ENCODE peak calls at places on chromosomes 3 and 15, in nine cellular contexts. K, A, N, Z, D, J, I, F and M are unnamed samples.

GRCh38 chr15:72487070-72487797 is 13.1 kb downstream of the ARIH1 start:
- DNase-seq in K (no peak), A (no peak), N (no peak), Z (no peak), D (no peak), J (no peak), I (peak), F (no peak), M (no peak)

GRCh38 chr3:73608805-73609641 is 15.7 kb downstream of the PDZRN3 start:
- DNase-seq in K (no peak), A (no peak), N (no peak), Z (no peak), D (no peak), J (no peak), I (no peak), F (no peak), M (no peak)

GRCh38 chr3:192901435-192901834 is 16.2 kb downstream of the MB21D2 start:
- DNase-seq in K (no peak), A (no peak), N (no peak), Z (no peak), D (no peak), J (no peak), I (peak), F (no peak), M (peak)

GRCh38 chr15:59002418-59002859 is 15.0 kb downstream of the RNF111 start:
- DNase-seq in K (no peak), A (no peak), N (no peak), Z (no peak), D (no peak), J (no peak), I (no peak), F (no peak), M (no peak)

GRCh38 chr15:42118650-42119531 is 24.5 kb upstream of the PLA2G4D start:
- DNase-seq in K (no peak), A (no peak), N (no peak), Z (peak), D (no peak), J (no peak), I (peak), F (no peak), M (no peak)

GRCh38 chr3:165130709-165131108 is 52.4 kb upstream of the SI start:
- DNase-seq in K (no peak), A (no peak), N (no peak), Z (no peak), D (no peak), J (no peak), I (no peak), F (no peak), M (no peak)

GRCh38 chr3:115623414-115623868 is at the start of gene GAP43:
- DNase-seq in K (peak), A (no peak), N (peak), Z (no peak), D (no peak), J (peak), I (peak), F (no peak), M (peak)

GRCh38 chr3:19937459-19938362 is 3.7 kb upstream of the EFHB start:
- DNase-seq in K (no peak), A (no peak), N (no peak), Z (no peak), D (no peak), J (no peak), I (peak), F (no peak), M (no peak)

GRCh38 chr3:32510075-32510724 is 7.5 kb upstream of the CMTM6 start:
- DNase-seq in K (peak), A (peak), N (peak), Z (peak), D (peak), J (peak), I (peak), F (no peak), M (peak)

GRCh38 chr3:192169332-192169915 is 557.9 kb downstream of the FGF12 start:
- DNase-seq in K (no peak), A (no peak), N (no peak), Z (no peak), D (no peak), J (no peak), I (peak), F (no peak), M (no peak)

GRCh38 chr15:49831206-49831965 is 210.5 kb downstream of the DTWD1 start:
- DNase-seq in K (no peak), A (no peak), N (no peak), Z (no peak), D (no peak), J (peak), I (peak), F (no peak), M (peak)

GRCh38 chr15:41160639-41161315 is 44.7 kb upstream of the INO80 start:
- DNase-seq in K (no peak), A (no peak), N (no peak), Z (no peak), D (no peak), J (no peak), I (peak), F (no peak), M (no peak)

GRCh38 chr3:187951452-187952190 is 202.3 kb upstream of the LPP start:
- DNase-seq in K (no peak), A (no peak), N (no peak), Z (no peak), D (no peak), J (no peak), I (no peak), F (no peak), M (no peak)

GRCh38 chr15:75663931-75664421 is 16.3 kb downstream of the SNX33 start:
- DNase-seq in K (no peak), A (no peak), N (no peak), Z (peak), D (no peak), J (no peak), I (no peak), F (no peak), M (no peak)

GRCh38 chr3:186107148-186108105 is 1.5 kb downstream of the ETV5 start:
- DNase-seq in K (peak), A (peak), N (peak), Z (peak), D (peak), J (peak), I (peak), F (no peak), M (peak)

GRCh38 chr3:58137306-58137705 is 73.5 kb downstream of the DNASE1L3 start:
- DNase-seq in K (no peak), A (no peak), N (no peak), Z (no peak), D (no peak), J (no peak), I (no peak), F (no peak), M (no peak)

GRCh38 chr15:50830477-50831354 is 65.2 kb upstream of the SPPL2A start:
- DNase-seq in K (no peak), A (no peak), N (no peak), Z (no peak), D (no peak), J (no peak), I (no peak), F (no peak), M (no peak)

GRCh38 chr3:50450135-50450911 is 53.1 kb downstream of the CACNA2D2 start:
- DNase-seq in K (no peak), A (peak), N (peak), Z (peak), D (no peak), J (peak), I (peak), F (peak), M (no peak)

GRCh38 chr3:107738486-107739183 is 215.9 kb downstream of the BBX start:
- DNase-seq in K (no peak), A (no peak), N (no peak), Z (no peak), D (no peak), J (no peak), I (no peak), F (no peak), M (no peak)

GRCh38 chr3:197241173-197241572 is 57.2 kb downstream of the DLG1 start:
- DNase-seq in K (no peak), A (no peak), N (no peak), Z (no peak), D (no peak), J (no peak), I (peak), F (no peak), M (no peak)

GRCh38 chr3:160598865-160599264 is 33.5 kb upstream of the KPNA4 start:
- DNase-seq in K (peak), A (no peak), N (no peak), Z (no peak), D (no peak), J (no peak), I (no peak), F (no peak), M (no peak)

GRCh38 chr3:129000742-129001100 is 383 bp upstream of the EFCC1 start:
- DNase-seq in K (no peak), A (no peak), N (no peak), Z (no peak), D (no peak), J (no peak), I (no peak), F (no peak), M (no peak)

GRCh38 chr3:141860766-141861513 is 15.5 kb upstream of the ATP1B3 start:
- DNase-seq in K (no peak), A (no peak), N (no peak), Z (no peak), D (no peak), J (peak), I (peak), F (no peak), M (no peak)

GRCh38 chr3:66297260-66297863 is 76.6 kb downstream of the SLC25A26 start:
- DNase-seq in K (no peak), A (no peak), N (no peak), Z (no peak), D (no peak), J (no peak), I (peak), F (no peak), M (no peak)

GRCh38 chr3:188390775-188391443 is 237.0 kb downstream of the LPP start:
- DNase-seq in K (no peak), A (no peak), N (no peak), Z (no peak), D (no peak), J (no peak), I (no peak), F (no peak), M (no peak)

GRCh38 chr15:88625943-88626741 is 5.0 kb downstream of the AEN start:
- DNase-seq in K (peak), A (no peak), N (no peak), Z (no peak), D (no peak), J (no peak), I (no peak), F (no peak), M (no peak)

GRCh38 chr15:93072440-93073394 is 16.3 kb downstream of the RGMA start:
- DNase-seq in K (no peak), A (no peak), N (peak), Z (peak), D (peak), J (peak), I (peak), F (no peak), M (peak)

GRCh38 chr15:43792761-43793493 is 807 bp downstream of the SERF2 start:
- DNase-seq in K (peak), A (no peak), N (peak), Z (peak), D (no peak), J (peak), I (peak), F (no peak), M (peak)

GRCh38 chr3:99637041-99637380 is 1.4 kb upstream of the COL8A1 start:
- DNase-seq in K (no peak), A (no peak), N (no peak), Z (no peak), D (no peak), J (no peak), I (peak), F (no peak), M (no peak)

GRCh38 chr15:63857459-63857856 is 23.7 kb upstream of the HERC1 start:
- DNase-seq in K (no peak), A (no peak), N (no peak), Z (no peak), D (no peak), J (peak), I (no peak), F (no peak), M (no peak)

GRCh38 chr3:37032961-37033360 is 39.6 kb downstream of the MLH1 start:
- DNase-seq in K (no peak), A (no peak), N (no peak), Z (no peak), D (no peak), J (peak), I (peak), F (no peak), M (no peak)

GRCh38 chr15:26864664-26865191 is 2.1 kb upstream of the GABRA5 start:
- DNase-seq in K (no peak), A (no peak), N (no peak), Z (no peak), D (no peak), J (peak), I (peak), F (peak), M (peak)
- TF ChIP-seq CTCF in K (peak), A (no peak), N (no peak), Z (peak), D (no peak), J (peak), I (peak), F (peak), M (peak)

DNA sequence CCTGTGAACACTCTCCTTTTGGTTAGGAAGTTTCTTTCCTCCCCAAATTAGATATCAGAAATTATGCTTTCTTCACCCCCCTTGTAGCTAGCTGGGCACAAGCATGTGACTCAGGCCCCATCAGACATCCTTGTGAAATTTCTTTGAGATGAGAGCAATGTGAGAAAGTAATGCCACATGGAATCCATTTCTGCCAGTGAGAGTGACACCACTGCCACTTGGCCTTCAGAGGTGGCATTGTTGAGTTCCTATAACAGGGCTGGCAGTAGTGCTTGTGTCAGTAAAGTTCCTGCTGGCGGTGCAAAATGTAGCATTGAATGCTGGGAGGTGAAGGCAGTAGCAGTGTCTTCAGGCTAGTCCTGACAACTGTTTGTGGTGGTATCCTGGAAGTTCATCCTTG is 80.7 kb upstream of the ZNF280D start:
- DNase-seq in K (no peak), A (no peak), N (no peak), Z (no peak), D (no peak), J (no peak), I (no peak), F (no peak), M (no peak)
- H3K27ac ChIP-seq in K (no peak), A (no peak), N (no peak), Z (no peak), D (peak), J (no peak), I (no peak), F (no peak), M (no peak)

GRCh38 chr3:53320697-53321096 is 26.6 kb downstream of the DCP1A start:
- DNase-seq in K (no peak), A (no peak), N (no peak), Z (no peak), D (no peak), J (peak), I (no peak), F (no peak), M (no peak)
- TF ChIP-seq CTCF in K (no peak), A (no peak), N (no peak), Z (no peak), D (no peak), J (no peak), I (no peak), F (no peak), M (no peak)

GRCh38 chr3:71129611-71130515 is 453.7 kb downstream of the FOXP1 start:
- DNase-seq in K (no peak), A (no peak), N (no peak), Z (no peak), D (no peak), J (no peak), I (peak), F (no peak), M (no peak)
- H3K27ac ChIP-seq in K (peak), A (peak), N (peak), Z (peak), D (no peak), J (peak), I (peak), F (peak), M (peak)

GRCh38 chr15:66496951-66497501 is 536 bp downstream of the SNAPC5 start:
- DNase-seq in K (no peak), A (no peak), N (no peak), Z (peak), D (no peak), J (no peak), I (no peak), F (no peak), M (no peak)

GRCh38 chr15:66494262-66494661 is 3.3 kb downstream of the SNAPC5 start:
- DNase-seq in K (no peak), A (no peak), N (no peak), Z (no peak), D (no peak), J (no peak), I (no peak), F (no peak), M (no peak)

GRCh38 chr15:66502491-66502890 is 2.2 kb downstream of the RPL4 start:
- DNase-seq in K (no peak), A (no peak), N (no peak), Z (no peak), D (no peak), J (no peak), I (no peak), F (no peak), M (no peak)

GRCh38 chr15:66497502-66498455 is at the start of gene SNAPC5:
- DNase-seq in K (peak), A (peak), N (peak), Z (peak), D (peak), J (peak), I (peak), F (peak), M (peak)

GRCh38 chr15:66498501-66499386 is 1.2 kb upstream of the SNAPC5 start:
- DNase-seq in K (no peak), A (no peak), N (no peak), Z (no peak), D (no peak), J (no peak), I (peak), F (no peak), M (no peak)
- TF ChIP-seq CTCF in K (peak), A (peak), N (no peak), Z (no peak), D (no peak), J (peak), I (peak), F (peak), M (peak)

DNA sequence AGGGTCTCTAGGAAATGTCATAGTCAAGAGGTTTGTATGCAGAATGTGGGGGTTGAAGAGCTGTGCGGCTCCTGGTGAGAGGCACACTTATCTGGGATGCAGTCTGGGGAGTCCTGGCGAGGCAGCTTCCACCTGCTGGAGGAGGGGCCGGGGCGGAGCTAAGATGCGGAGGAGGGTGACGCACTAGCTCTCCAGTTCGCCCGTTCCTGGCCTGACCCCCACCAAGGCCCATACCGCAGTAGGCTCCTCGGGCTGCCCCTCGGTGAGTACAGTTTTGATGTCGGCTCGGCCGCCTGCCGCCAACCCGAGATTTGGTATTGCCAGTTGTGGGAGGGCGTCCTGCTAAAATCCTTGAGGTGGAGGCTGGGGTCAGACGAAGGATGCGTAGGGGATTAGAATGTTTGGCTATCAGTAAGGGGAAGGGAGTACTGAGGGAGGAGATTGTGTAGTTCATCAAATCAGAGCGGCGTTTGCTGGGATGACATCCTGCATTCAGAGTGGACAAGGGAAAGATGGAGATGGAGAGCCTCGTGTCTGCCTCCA is at the start of gene SCG5:
- DNase-seq in K (no peak), A (no peak), N (peak), Z (peak), D (no peak), J (no peak), I (peak), F (no peak), M (no peak)
- H3K27ac ChIP-seq in K (no peak), A (no peak), N (no peak), Z (no peak), D (no peak), J (no peak), I (no peak), F (no peak), M (no peak)

GRCh38 chr3:126258670-126259069 is 78.3 kb upstream of the ALDH1L1 start:
- DNase-seq in K (no peak), A (no peak), N (no peak), Z (no peak), D (no peak), J (no peak), I (no peak), F (peak), M (no peak)

GRCh38 chr3:126257984-126258383 is 77.6 kb upstream of the ALDH1L1 start:
- DNase-seq in K (no peak), A (no peak), N (no peak), Z (no peak), D (no peak), J (no peak), I (no peak), F (no peak), M (no peak)

GRCh38 chr3:126262227-126262626 is 81.8 kb upstream of the ALDH1L1 start:
- DNase-seq in K (no peak), A (no peak), N (no peak), Z (no peak), D (no peak), J (no peak), I (no peak), F (peak), M (no peak)

GRCh38 chr3:126261037-126261436 is 80.7 kb upstream of the ALDH1L1 start:
- DNase-seq in K (peak), A (no peak), N (peak), Z (peak), D (no peak), J (no peak), I (peak), F (peak), M (no peak)

DNA sequence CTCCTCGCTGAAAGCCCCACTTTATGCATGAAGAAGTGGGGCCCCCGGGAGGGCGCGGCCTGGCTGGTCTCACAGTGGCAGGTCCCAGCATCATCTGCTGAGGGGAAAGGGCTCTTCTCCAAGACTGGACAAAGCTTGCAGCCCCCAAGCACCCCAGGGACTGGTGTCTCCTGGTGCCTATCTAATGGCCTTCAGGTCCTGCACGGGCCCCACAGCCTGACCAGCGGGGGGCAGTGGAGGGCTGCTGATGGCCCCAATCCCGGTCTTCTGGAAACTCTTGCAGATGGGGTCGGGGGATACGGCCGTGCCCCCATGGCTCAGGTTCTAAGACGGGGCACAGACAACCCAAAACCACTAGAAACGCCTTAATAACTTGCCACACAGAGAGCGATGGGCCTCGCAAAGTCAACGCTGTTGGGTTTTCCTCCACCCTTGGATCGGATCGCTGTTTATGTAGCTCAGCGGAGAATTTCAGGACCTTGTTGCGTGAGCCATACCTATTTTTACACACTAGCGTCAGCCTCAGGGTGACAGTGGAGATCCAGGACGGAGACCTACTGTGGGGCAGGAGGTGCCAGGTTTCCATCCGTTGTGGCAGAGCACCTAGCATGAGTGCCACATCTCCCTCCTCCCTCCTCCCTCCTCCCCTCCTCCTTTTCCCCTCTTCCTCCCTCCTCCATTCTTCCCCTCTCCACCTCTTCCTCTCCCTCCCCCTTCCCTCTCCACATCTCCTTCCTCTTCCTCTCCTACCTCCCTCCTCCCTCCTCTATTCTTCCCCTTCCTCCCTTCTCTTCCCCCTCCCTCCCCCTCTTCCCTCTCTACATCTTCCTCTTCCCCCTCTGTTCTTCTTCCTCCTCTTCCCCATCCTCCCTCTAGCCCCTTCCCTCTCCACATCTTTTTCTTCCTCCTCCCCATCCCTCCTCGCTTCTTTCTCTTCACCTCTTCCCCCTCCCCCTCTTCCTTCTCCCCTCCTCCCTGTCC is 79.3 kb upstream of the ALDH1L1 start:
- DNase-seq in K (peak), A (no peak), N (no peak), Z (peak), D (no peak), J (peak), I (peak), F (peak), M (no peak)
- TF ChIP-seq CTCF in K (peak), A (no peak), N (peak), Z (peak), D (peak), J (peak), I (peak), F (peak), M (no peak)